ENCODE peak calls at places on chromosomes 7 and 10, in six cellular contexts. F is RWPE1, U is T-helper 1 cell, H is M059J, N is ecto neural progenitor cell, L is A673. A is an unnamed sample.

GRCh38 chr7:75905785-75906604 is 9.0 kb upstream of the POR start:
- DNase-seq in N (peak), H (peak), L (peak), F (peak), U (no peak), A (peak)

GRCh38 chr7:18356195-18356645 is 139.3 kb upstream of the HDAC9 start:
- DNase-seq in H (peak), N (no peak), L (peak), U (no peak), F (peak), A (no peak)

GRCh38 chr7:77738871-77739270 is 42.6 kb downstream of the RSBN1L start:
- DNase-seq in L (no peak), N (no peak), U (no peak), F (no peak), H (peak), A (no peak)

GRCh38 chr10:55287346-55287745 is 486.3 kb upstream of the PCDH15 start:
- DNase-seq in F (no peak), H (no peak), U (no peak), L (no peak), N (no peak), A (no peak)

GRCh38 chr10:118798186-118798811 is 43.5 kb upstream of the CACUL1 start:
- DNase-seq in U (no peak), L (no peak), F (peak), H (peak), N (no peak), A (no peak)

GRCh38 chr10:72659694-72660093 is 32.2 kb upstream of the MCU start:
- DNase-seq in L (no peak), U (no peak), H (peak), F (no peak), N (no peak), A (no peak)

GRCh38 chr7:149818536-149818840 is 19.7 kb upstream of the ZNF862 start:
- DNase-seq in N (no peak), U (no peak), F (no peak), H (no peak), L (no peak), A (no peak)

GRCh38 chr10:23314835-23315239 is 29.8 kb downstream of the C10orf67 start:
- DNase-seq in H (peak), N (no peak), U (peak), F (peak), L (peak), A (no peak)

GRCh38 chr10:123635131-123635530 is 31.0 kb upstream of the GPR26 start:
- DNase-seq in F (no peak), H (no peak), L (no peak), U (no peak), N (peak), A (no peak)

GRCh38 chr7:140551334-140552239 is 72.3 kb upstream of the MKRN1 start:
- DNase-seq in N (no peak), H (no peak), L (no peak), F (no peak), U (no peak), A (no peak)

GRCh38 chr7:24587853-24588252 is 14.6 kb downstream of the PALS2 start:
- DNase-seq in H (peak), L (peak), N (no peak), F (no peak), U (peak), A (no peak)

GRCh38 chr10:132616170-132616994 is 78.8 kb downstream of the INPP5A start:
- DNase-seq in U (peak), F (no peak), H (no peak), L (no peak), N (no peak), A (no peak)

GRCh38 chr10:91935886-91936285 is 12.3 kb downstream of the BTAF1 start:
- DNase-seq in L (no peak), U (no peak), F (peak), H (peak), N (no peak), A (no peak)

GRCh38 chr10:35934637-35934995 is 292.5 kb upstream of the FZD8 start:
- DNase-seq in U (no peak), L (no peak), N (no peak), F (no peak), H (no peak), A (no peak)

GRCh38 chr7:96636342-96636865 is 73.2 kb downstream of the SEM1 start:
- DNase-seq in H (peak), F (no peak), L (no peak), U (no peak), N (no peak), A (no peak)

GRCh38 chr7:35725280-35725680 is 30.3 kb upstream of the HERPUD2 start:
- DNase-seq in N (no peak), U (peak), L (no peak), F (no peak), H (no peak), A (no peak)

GRCh38 chr10:48902096-48902495 is 37.5 kb downstream of the LRRC18 start:
- DNase-seq in H (no peak), L (no peak), N (peak), U (no peak), F (no peak), A (no peak)